ENCODE peak calls at places on chromosome 18, in four cellular contexts. Z is GM12878, B is K562, J is HepG2. A is an unnamed sample.
A peak's percentile ranks its signal among the peaks of the same experiment; 100 is the strongest.

GRCh38 chr18:57843403-57843802 is 40.3 kb upstream of the ATP8B1 start:
- DNase-seq in Z (no peak), B (no peak), J (no peak), A (no peak)

GRCh38 chr18:48996901-48997463 is 46.2 kb upstream of the SMAD7 start:
- DNase-seq in Z (no peak), B (no peak), J (peak; percentile 47), A (no peak)

GRCh38 chr18:37393945-37394609 is 171.5 kb downstream of the CELF4 start:
- DNase-seq in Z (no peak), B (peak; percentile 89), J (no peak), A (peak; percentile 75)

GRCh38 chr18:36850527-36851201 is 21.7 kb downstream of the KIAA1328 start:
- DNase-seq in Z (no peak), B (no peak), J (peak; percentile 13), A (no peak)

GRCh38 chr18:52572036-52572750 is 232.2 kb downstream of the DCC start:
- DNase-seq in Z (no peak), B (no peak), J (no peak), A (no peak)

GRCh38 chr18:23259701-23260661 is 124.7 kb downstream of the CABLES1 start:
- DNase-seq in Z (no peak), B (peak; percentile 66), J (peak; percentile 56), A (no peak)

GRCh38 chr18:48519431-48520100 is 19.3 kb upstream of the CTIF start:
- DNase-seq in Z (no peak), B (no peak), J (no peak), A (no peak)

GRCh38 chr18:62881509-62882016 is 166.2 kb downstream of the PHLPP1 start:
- DNase-seq in Z (no peak), B (no peak), J (no peak), A (no peak)

GRCh38 chr18:31424383-31424988 is 23.1 kb upstream of the DSG3 start:
- DNase-seq in Z (no peak), B (peak; percentile 23), J (peak; percentile 10), A (peak; percentile 81)

GRCh38 chr18:27762054-27762453 is 414.9 kb downstream of the CDH2 start:
- DNase-seq in Z (no peak), B (no peak), J (no peak), A (no peak)

GRCh38 chr18:47528343-47528742 is 276.9 kb upstream of the SKOR2 start:
- DNase-seq in Z (no peak), B (no peak), J (no peak), A (no peak)

DNA sequence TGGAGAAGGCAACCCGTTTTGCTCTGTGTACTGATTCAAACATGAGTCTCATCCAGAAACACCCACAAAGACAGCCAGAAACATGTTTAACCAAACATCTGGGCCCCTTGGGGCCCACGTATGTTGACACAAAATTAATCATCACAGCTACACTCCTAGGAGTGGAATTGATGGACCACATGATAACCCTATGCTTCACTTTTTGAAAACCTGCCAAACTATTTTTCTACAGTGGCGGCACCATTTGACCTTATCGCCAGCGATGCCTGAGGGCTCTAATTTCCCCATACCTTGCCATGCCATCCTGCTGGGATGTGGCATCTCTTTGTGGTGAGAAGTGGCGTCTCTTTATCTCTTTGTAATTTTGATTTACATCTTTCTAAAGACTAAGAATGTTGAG is 38.5 kb downstream of the PSMG2 start:
- DNase-seq in Z (no peak), B (no peak), J (peak; percentile 94), A (no peak)
- TF ChIP-seq FOXK2 in Z (no peak), B (no peak), J (no peak), A (no peak)

GRCh38 chr18:9846162-9846915 is 39.4 kb upstream of the TXNDC2 start:
- DNase-seq in Z (no peak), B (no peak), J (no peak), A (no peak)
- TF ChIP-seq SP1 in Z (no peak), B (no peak), J (no peak), A (no peak)

DNA sequence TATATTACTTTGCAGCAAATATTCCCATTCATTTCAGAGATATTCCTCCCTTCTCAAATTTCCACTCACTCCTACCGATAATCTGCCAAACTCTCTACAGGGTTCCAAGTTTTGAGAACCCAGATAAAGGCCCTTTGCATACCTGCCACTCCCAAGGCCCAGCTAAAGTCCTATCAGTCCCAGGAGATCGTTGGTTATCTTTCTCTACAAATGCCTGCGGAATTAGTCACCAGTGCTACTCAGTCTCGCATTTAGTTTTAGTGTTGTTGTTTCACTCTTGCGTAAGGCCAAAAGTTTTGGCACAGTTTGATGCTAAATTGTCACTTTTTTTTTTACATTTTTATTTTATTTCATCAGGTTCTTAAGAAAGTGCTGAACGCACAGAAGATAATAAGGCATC is 29.2 kb upstream of the SETBP1 start:
- DNase-seq in Z (no peak), B (peak; percentile 7), J (no peak), A (no peak)
- TF ChIP-seq FOXK2 in Z (no peak), B (no peak), J (no peak), A (no peak)

GRCh38 chr18:75977069-75977468 is 518.0 kb downstream of the ZNF516 start:
- DNase-seq in Z (no peak), B (no peak), J (no peak), A (no peak)
- TF ChIP-seq SP1 in Z (no peak), B (no peak), J (no peak), A (no peak)

GRCh38 chr18:56575819-56576663 is 62.4 kb downstream of the TXNL1 start:
- DNase-seq in Z (no peak), B (peak; percentile 37), J (peak; percentile 36), A (peak; percentile 17)
- TF ChIP-seq FOXK2 in Z (no peak), B (no peak), J (no peak), A (no peak)

GRCh38 chr18:13799396-13799795 is 24.6 kb upstream of the MC5R start:
- DNase-seq in Z (no peak), B (no peak), J (no peak), A (no peak)

GRCh38 chr18:13801260-13801601 is 22.7 kb upstream of the MC5R start:
- DNase-seq in Z (no peak), B (no peak), J (no peak), A (no peak)

GRCh38 chr18:13797157-13797611 is 26.8 kb upstream of the MC5R start:
- DNase-seq in Z (no peak), B (no peak), J (peak; percentile 7), A (no peak)

GRCh38 chr18:13804305-13804704 is 19.6 kb upstream of the MC5R start:
- DNase-seq in Z (peak; percentile 13), B (no peak), J (no peak), A (no peak)

GRCh38 chr18:13800505-13801259 is 23.3 kb upstream of the MC5R start:
- DNase-seq in Z (no peak), B (peak; percentile 31), J (peak; percentile 49), A (peak; percentile 58)
- TF ChIP-seq SP1 in Z (no peak), B (no peak), J (no peak), A (no peak)

GRCh38 chr18:8929381-8929780 is 173.1 kb upstream of the NDUFV2 start:
- DNase-seq in Z (no peak), B (no peak), J (no peak), A (no peak)

GRCh38 chr18:8926464-8926863 is 176.0 kb upstream of the NDUFV2 start:
- DNase-seq in Z (no peak), B (no peak), J (no peak), A (no peak)

GRCh38 chr18:8933714-8934284 is 168.7 kb upstream of the NDUFV2 start:
- DNase-seq in Z (no peak), B (no peak), J (no peak), A (no peak)

GRCh38 chr18:8932866-8933265 is 169.6 kb upstream of the NDUFV2 start:
- DNase-seq in Z (no peak), B (no peak), J (no peak), A (no peak)

DNA sequence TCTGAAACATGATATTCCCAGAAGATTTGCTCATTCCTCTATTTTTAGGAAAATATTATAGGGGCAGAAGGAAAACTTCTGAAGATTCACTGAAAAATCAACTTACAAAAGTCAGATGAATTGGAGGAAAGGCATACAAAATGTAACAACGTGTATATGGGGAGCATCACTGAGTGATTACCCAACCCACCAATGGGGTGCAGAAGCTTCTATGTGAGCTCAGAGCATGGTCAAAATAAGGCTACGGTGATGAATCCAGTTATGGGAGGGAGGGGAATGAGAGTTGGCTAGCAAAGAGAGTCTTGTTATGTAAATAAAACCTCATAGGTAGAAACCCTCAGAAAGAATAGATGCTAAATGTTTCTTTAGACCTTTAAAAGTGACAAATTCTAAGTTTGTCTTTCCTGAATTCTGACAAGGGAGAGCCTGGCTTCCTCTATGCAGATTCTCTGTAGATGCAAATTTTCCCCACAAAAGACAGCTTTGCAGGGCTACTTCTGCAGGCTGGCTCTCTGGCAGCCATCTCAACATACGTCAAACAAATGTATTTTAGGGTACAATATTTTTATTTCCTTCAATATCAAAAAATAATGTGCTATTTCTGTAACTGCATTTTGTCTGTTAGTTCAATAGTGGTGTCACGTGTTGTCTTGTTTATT is 171.4 kb upstream of the NDUFV2 start:
- DNase-seq in Z (no peak), B (no peak), J (no peak), A (no peak)
- TF ChIP-seq FOXK2 in Z (no peak), B (no peak), J (no peak), A (no peak)

DNA sequence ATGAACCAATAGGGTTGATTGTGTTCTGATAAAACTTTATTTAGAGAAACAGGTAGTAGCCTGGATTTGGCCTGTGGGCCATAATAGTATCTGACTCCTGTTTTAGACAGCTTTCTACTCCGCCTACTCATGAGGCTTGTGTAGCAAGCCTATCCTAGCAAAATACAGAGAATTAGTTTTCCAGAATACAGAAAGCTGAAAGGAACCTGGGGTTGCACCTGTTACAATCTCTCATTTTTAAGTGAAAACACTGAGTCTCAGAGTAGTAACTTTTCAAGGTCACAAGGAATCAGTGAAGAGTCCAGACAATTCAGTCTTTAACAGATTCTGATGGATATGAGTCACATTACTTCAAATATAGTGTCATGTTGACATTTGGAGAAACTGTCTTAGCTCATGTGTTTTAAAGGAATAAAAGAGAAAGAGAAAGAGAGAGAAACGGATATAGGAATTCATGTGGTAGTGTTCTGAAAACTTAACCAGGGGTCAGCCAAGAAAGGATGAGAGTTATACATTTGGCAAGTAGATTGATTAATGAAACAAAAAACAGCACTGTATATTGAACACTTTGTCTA is 17.0 kb downstream of the ARHGAP28 start:
- DNase-seq in Z (no peak), B (no peak), J (no peak), A (no peak)
- TF ChIP-seq SP1 in Z (no peak), B (no peak), J (no peak), A (no peak)

DNA sequence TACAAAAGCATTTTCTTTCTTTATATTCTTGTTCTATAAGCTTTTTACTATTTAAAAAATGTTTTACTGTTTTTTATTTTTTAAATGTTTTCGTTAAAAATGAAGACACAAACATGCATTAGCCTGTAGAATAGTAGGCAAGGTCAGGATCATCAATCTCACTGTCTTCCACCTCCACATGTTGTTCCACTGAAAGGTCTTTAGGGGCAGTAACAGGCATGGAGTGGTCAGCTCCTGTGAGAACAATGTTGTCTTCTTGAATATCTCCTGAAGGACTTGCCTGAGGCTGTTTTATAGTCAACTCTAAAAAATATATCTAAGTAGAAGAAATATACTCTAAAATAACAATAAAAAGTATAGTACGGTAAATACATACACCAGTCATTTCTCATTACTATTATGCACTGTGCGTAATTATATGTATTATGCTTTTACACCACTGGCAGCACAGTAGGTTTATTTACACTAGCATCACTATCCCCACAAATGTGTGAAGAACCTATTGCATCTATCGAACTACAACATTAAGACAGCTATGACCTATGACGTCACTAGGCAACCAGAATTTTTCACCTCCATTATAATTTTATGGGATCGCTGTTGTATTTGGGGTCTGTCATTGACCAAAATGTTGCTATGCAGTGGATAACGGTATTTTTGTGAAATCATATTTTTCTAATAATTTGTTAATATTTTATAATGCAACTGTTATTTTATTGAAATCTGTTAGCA is 764.3 kb downstream of the METTL4 start:
- DNase-seq in Z (no peak), B (no peak), J (no peak), A (no peak)
- TF ChIP-seq FOXK2 in Z (no peak), B (no peak), J (no peak), A (no peak)

GRCh38 chr18:55780591-55781071 is 192.6 kb upstream of the TCF4 start:
- DNase-seq in Z (no peak), B (no peak), J (no peak), A (no peak)
- TF ChIP-seq SP1 in Z (no peak), B (no peak), J (no peak), A (no peak)

A was measured in HEK293T.